ENCODE peak calls at places on chromosome 5, in five cellular contexts. O is stimulated activated CD4-positive, alpha-beta T cell treated with anti-CD3 and anti-CD28 coated beads, Interleukin-4, amount 100 ng/mL, for 24 hours; E is A549; V is H7; R is caudate nucleus. C is an unnamed sample.
A peak's percentile ranks its signal among the peaks of the same experiment; 100 is the strongest.

GRCh38 chr5:28542968-28543367 is 1504.6 kb upstream of the CDH9 start:
- DNase-seq in O (no peak), E (no peak), V (no peak), R (no peak), C (no peak)

GRCh38 chr5:120901199-120901598 is 437.1 kb downstream of the PRR16 start:
- DNase-seq in O (no peak), E (no peak), V (no peak), R (no peak), C (no peak)

GRCh38 chr5:982377-983237 is 26.0 kb upstream of the NKD2 start:
- DNase-seq in O (no peak), E (peak; percentile 65), V (peak; percentile 98), R (no peak), C (no peak)

GRCh38 chr5:163293836-163294235 is 143.6 kb upstream of the CCNG1 start:
- DNase-seq in O (no peak), E (no peak), V (no peak), R (no peak), C (no peak)

GRCh38 chr5:90169078-90169477 is 240.5 kb downstream of the CETN3 start:
- DNase-seq in O (no peak), E (no peak), V (no peak), R (no peak), C (no peak)

GRCh38 chr5:161150589-161150988 is 298.6 kb upstream of the ATP10B start:
- DNase-seq in O (no peak), E (no peak), V (no peak), R (no peak), C (no peak)

GRCh38 chr5:148229840-148230239 is 8.5 kb upstream of the MARCOL start:
- DNase-seq in O (no peak), E (no peak), V (no peak), R (no peak), C (no peak)

GRCh38 chr5:8633706-8634105 is 764.8 kb downstream of the MTRR start:
- DNase-seq in O (no peak), E (no peak), V (no peak), R (no peak), C (no peak)

GRCh38 chr5:36657563-36657995 is 51.2 kb downstream of the SLC1A3 start:
- DNase-seq in O (no peak), E (no peak), V (no peak), R (no peak), C (peak; percentile 12)

GRCh38 chr5:173618927-173619519 is 2.6 kb upstream of the BOD1 start:
- DNase-seq in O (peak; percentile 60), E (peak; percentile 76), V (peak; percentile 76), R (no peak), C (peak; percentile 47)

GRCh38 chr5:8577792-8578191 is 708.8 kb downstream of the MTRR start:
- DNase-seq in O (no peak), E (no peak), V (no peak), R (no peak), C (no peak)

GRCh38 chr5:135446615-135447014 is 533 bp downstream of the DCANP1 start:
- DNase-seq in O (no peak), E (no peak), V (no peak), R (no peak), C (no peak)

GRCh38 chr5:153147891-153148623 is 342.4 kb upstream of the GRIA1 start:
- DNase-seq in O (no peak), E (no peak), V (peak; percentile 37), R (no peak), C (no peak)

GRCh38 chr5:172380992-172381643 is 73.2 kb downstream of the SH3PXD2B start:
- DNase-seq in O (no peak), E (no peak), V (no peak), R (peak; percentile 72), C (peak; percentile 67)

GRCh38 chr5:72063219-72063819 is 44.0 kb upstream of the MAP1B start:
- DNase-seq in O (no peak), E (no peak), V (peak; percentile 42), R (no peak), C (no peak)

GRCh38 chr5:36878421-36879088 is 2.0 kb downstream of the NIPBL start:
- DNase-seq in O (no peak), E (no peak), V (peak; percentile 87), R (peak; percentile 20), C (peak; percentile 2)

GRCh38 chr5:161149078-161149477 is 297.1 kb upstream of the ATP10B start:
- DNase-seq in O (no peak), E (no peak), V (no peak), R (no peak), C (no peak)

GRCh38 chr5:154406231-154406630 is 39.6 kb upstream of the SAP30L start:
- DNase-seq in O (no peak), E (no peak), V (no peak), R (no peak), C (no peak)

GRCh38 chr5:23204111-23204510 is 303.3 kb upstream of the PRDM9 start:
- DNase-seq in O (no peak), E (no peak), V (no peak), R (no peak), C (no peak)

GRCh38 chr5:85096426-85096825 is 711.7 kb upstream of the EDIL3 start:
- DNase-seq in O (no peak), E (no peak), V (no peak), R (no peak), C (no peak)

GRCh38 chr5:179128976-179129375 is 68.8 kb downstream of the ZNF354C start:
- DNase-seq in O (no peak), E (no peak), V (no peak), R (no peak), C (no peak)

GRCh38 chr5:84273517-84273883 is 111.2 kb downstream of the EDIL3 start:
- DNase-seq in O (no peak), E (no peak), V (no peak), R (no peak), C (no peak)

GRCh38 chr5:149563461-149563860 is 12.2 kb upstream of the CSNK1A1 start:
- DNase-seq in O (no peak), E (no peak), V (no peak), R (no peak), C (no peak)

GRCh38 chr5:4523038-4523437 is 617.1 kb upstream of the ADAMTS16 start:
- DNase-seq in O (no peak), E (no peak), V (no peak), R (no peak), C (no peak)

GRCh38 chr5:112276996-112277395 is 142.1 kb downstream of the EPB41L4A start:
- DNase-seq in O (no peak), E (no peak), V (peak; percentile 35), R (no peak), C (no peak)

GRCh38 chr5:322942-323879 is 1.7 kb downstream of the AHRR start:
- DNase-seq in O (no peak), E (no peak), V (peak; percentile 61), R (no peak), C (no peak)

GRCh38 chr5:9785751-9786150 is 155.6 kb upstream of the TAS2R1 start:
- DNase-seq in O (no peak), E (no peak), V (no peak), R (no peak), C (no peak)

GRCh38 chr5:127332250-127332649 is 41.7 kb downstream of the MEGF10 start:
- DNase-seq in O (no peak), E (no peak), V (no peak), R (no peak), C (no peak)

GRCh38 chr5:35898952-35899351 is 39.5 kb downstream of the CAPSL start:
- DNase-seq in O (no peak), E (no peak), V (no peak), R (no peak), C (no peak)